ENCODE peak calls at places on chromosomes 4 and X, in seven cellular contexts. P is activated gamma-delta T cell treated with anti-CD3 and anti-CD28 coated beads, Interleukin-2, amount 50 U/mL, for 16 hours; B is Peyer's patch; I is GM20000; L is ELR; J is GM10248; A is WERI-Rb-1. K is an unnamed sample.

GRCh38 chr4:75494563-75494962 is 19.6 kb downstream of the RCHY1 start:
- DNase-seq in P (no peak), A (no peak), I (no peak), L (peak; percentile 66), B (no peak), J (no peak), K (peak; percentile 73)

GRCh38 chr4:76752911-76753494 is 144.9 kb downstream of the SOWAHB start:
- DNase-seq in J (no peak), I (no peak), P (no peak), A (no peak), B (no peak), L (peak; percentile 95), K (peak; percentile 97)

GRCh38 chr4:123250843-123251242 is 145.8 kb upstream of the SPRY1 start:
- DNase-seq in I (no peak), L (no peak), A (no peak), B (no peak), J (no peak), P (no peak), K (peak; percentile 40)

GRCh38 chr4:158259955-158260575 is 49.8 kb downstream of the TMEM144 start:
- DNase-seq in A (no peak), L (peak; percentile 60), J (no peak), I (no peak), B (no peak), P (no peak), K (peak; percentile 11)

GRCh38 chr4:36178489-36178888 is 65.8 kb downstream of the ARAP2 start:
- DNase-seq in I (no peak), L (no peak), B (no peak), P (no peak), A (no peak), J (no peak), K (no peak)

GRCh38 chr4:2416564-2417195 is 1.8 kb downstream of the ZFYVE28 start:
- DNase-seq in B (peak; percentile 75), I (peak; percentile 30), L (no peak), P (no peak), J (no peak), A (peak; percentile 35), K (no peak)

GRCh38 chrX:1086444-1087409 is 125.7 kb downstream of the CRLF2 start:
- DNase-seq in J (no peak), P (no peak), A (no peak), B (no peak), I (no peak), L (peak; percentile 23), K (no peak)

GRCh38 chr4:40473578-40474388 is 138.7 kb downstream of the CHRNA9 start:
- DNase-seq in I (no peak), A (no peak), J (peak; percentile 24), B (peak; percentile 71), P (no peak), L (no peak), K (peak; percentile 93)

GRCh38 chr4:16029329-16029728 is 54.5 kb downstream of the PROM1 start:
- DNase-seq in L (peak; percentile 19), I (no peak), B (no peak), A (no peak), J (no peak), P (no peak), K (peak; percentile 34)

GRCh38 chrX:43882294-43882681 is at the start of gene MAOB:
- DNase-seq in A (peak; percentile 28), L (no peak), J (peak; percentile 13), P (peak; percentile 8), I (peak; percentile 27), B (peak; percentile 56), K (no peak)

GRCh38 chrX:151088221-151088620 is 88.2 kb upstream of the GPR50 start:
- DNase-seq in A (no peak), L (no peak), B (no peak), J (no peak), I (no peak), P (no peak), K (no peak)

GRCh38 chr4:169774466-169775445 is 17.0 kb upstream of the HPF1 start:
- DNase-seq in A (no peak), B (no peak), P (peak; percentile 5), J (peak; percentile 22), I (no peak), L (no peak), K (no peak)